ENCODE peak calls at places on chromosomes 1 and 21, in four cellular contexts. One of them, this sample, is unnamed.

GRCh38 chr1:156691665-156692408 is 13.5 kb downstream of the CRABP2 start:
- DNase-seq in CD8-positive, alpha-beta T cell: no peak
- DNase-seq in HT-29: peak
- DNase-seq in activated T-helper 1 cell treated with Interleukin-2 at 50 U/mL for 16 hours: no peak
- DNase-seq in this sample: no peak

GRCh38 chr21:39003982-39004775 is 179.1 kb downstream of the PSMG1 start:
- DNase-seq in HT-29: no peak
- DNase-seq in activated T-helper 1 cell treated with Interleukin-2 at 50 U/mL for 16 hours: no peak
- DNase-seq in CD8-positive, alpha-beta T cell: no peak
- DNase-seq in this sample: no peak

GRCh38 chr1:40847023-40847740 is 15.0 kb downstream of the CITED4 start:
- DNase-seq in HT-29: no peak
- DNase-seq in activated T-helper 1 cell treated with Interleukin-2 at 50 U/mL for 16 hours: no peak
- DNase-seq in CD8-positive, alpha-beta T cell: no peak
- DNase-seq in this sample: no peak

GRCh38 chr1:79353224-79353623 is 346.7 kb upstream of the ADGRL4 start:
- DNase-seq in activated T-helper 1 cell treated with Interleukin-2 at 50 U/mL for 16 hours: no peak
- DNase-seq in CD8-positive, alpha-beta T cell: no peak
- DNase-seq in HT-29: peak
- DNase-seq in this sample: no peak

GRCh38 chr1:3353901-3354300 is 100.6 kb upstream of the ARHGEF16 start:
- DNase-seq in activated T-helper 1 cell treated with Interleukin-2 at 50 U/mL for 16 hours: no peak
- DNase-seq in CD8-positive, alpha-beta T cell: no peak
- DNase-seq in HT-29: no peak
- DNase-seq in this sample: no peak

GRCh38 chr1:160726498-160727391 is 12.3 kb upstream of the SLAMF7 start:
- DNase-seq in HT-29: peak
- DNase-seq in activated T-helper 1 cell treated with Interleukin-2 at 50 U/mL for 16 hours: no peak
- DNase-seq in CD8-positive, alpha-beta T cell: peak
- DNase-seq in this sample: peak

GRCh38 chr1:202234331-202235002 is 40.9 kb downstream of the LGR6 start:
- DNase-seq in HT-29: peak
- DNase-seq in activated T-helper 1 cell treated with Interleukin-2 at 50 U/mL for 16 hours: no peak
- DNase-seq in CD8-positive, alpha-beta T cell: no peak
- DNase-seq in this sample: no peak

GRCh38 chr1:214439352-214440119 is 111.9 kb downstream of the PTPN14 start:
- DNase-seq in CD8-positive, alpha-beta T cell: no peak
- DNase-seq in activated T-helper 1 cell treated with Interleukin-2 at 50 U/mL for 16 hours: no peak
- DNase-seq in HT-29: peak
- DNase-seq in this sample: no peak

GRCh38 chr1:210558302-210558701 is 229.6 kb downstream of the HHAT start:
- DNase-seq in HT-29: no peak
- DNase-seq in activated T-helper 1 cell treated with Interleukin-2 at 50 U/mL for 16 hours: no peak
- DNase-seq in CD8-positive, alpha-beta T cell: no peak
- DNase-seq in this sample: no peak

GRCh38 chr1:164772635-164773034 is 213.7 kb downstream of the PBX1 start:
- DNase-seq in CD8-positive, alpha-beta T cell: no peak
- DNase-seq in activated T-helper 1 cell treated with Interleukin-2 at 50 U/mL for 16 hours: no peak
- DNase-seq in HT-29: peak
- DNase-seq in this sample: no peak

GRCh38 chr21:24895885-24896734 is 711.2 kb downstream of the MRPL39 start:
- DNase-seq in activated T-helper 1 cell treated with Interleukin-2 at 50 U/mL for 16 hours: no peak
- DNase-seq in CD8-positive, alpha-beta T cell: no peak
- DNase-seq in HT-29: peak
- DNase-seq in this sample: no peak

GRCh38 chr1:155250246-155250632 is 5.0 kb downstream of the ENTREP3 start:
- DNase-seq in CD8-positive, alpha-beta T cell: no peak
- DNase-seq in HT-29: no peak
- DNase-seq in activated T-helper 1 cell treated with Interleukin-2 at 50 U/mL for 16 hours: no peak
- DNase-seq in this sample: no peak

GRCh38 chr1:93672477-93673158 is 9.0 kb downstream of the BCAR3 start:
- DNase-seq in HT-29: no peak
- DNase-seq in CD8-positive, alpha-beta T cell: no peak
- DNase-seq in activated T-helper 1 cell treated with Interleukin-2 at 50 U/mL for 16 hours: no peak
- DNase-seq in this sample: no peak

GRCh38 chr1:38029725-38030511 is 16.7 kb downstream of the POU3F1 start:
- DNase-seq in activated T-helper 1 cell treated with Interleukin-2 at 50 U/mL for 16 hours: peak
- DNase-seq in CD8-positive, alpha-beta T cell: peak
- DNase-seq in HT-29: peak
- DNase-seq in this sample: no peak

GRCh38 chr1:172399369-172400072 is 21.0 kb upstream of the C1orf105 start:
- DNase-seq in CD8-positive, alpha-beta T cell: no peak
- DNase-seq in activated T-helper 1 cell treated with Interleukin-2 at 50 U/mL for 16 hours: no peak
- DNase-seq in HT-29: peak
- DNase-seq in this sample: no peak

GRCh38 chr1:240194120-240194519 is 102.4 kb downstream of the FMN2 start:
- DNase-seq in CD8-positive, alpha-beta T cell: no peak
- DNase-seq in HT-29: no peak
- DNase-seq in activated T-helper 1 cell treated with Interleukin-2 at 50 U/mL for 16 hours: no peak
- DNase-seq in this sample: no peak

GRCh38 chr1:46689326-46689725 is 17.7 kb downstream of the TEX38 start:
- DNase-seq in HT-29: no peak
- DNase-seq in activated T-helper 1 cell treated with Interleukin-2 at 50 U/mL for 16 hours: no peak
- DNase-seq in CD8-positive, alpha-beta T cell: no peak
- DNase-seq in this sample: no peak

GRCh38 chr1:41902125-41902524 is 16.6 kb downstream of the HIVEP3 start:
- DNase-seq in CD8-positive, alpha-beta T cell: no peak
- DNase-seq in HT-29: no peak
- DNase-seq in activated T-helper 1 cell treated with Interleukin-2 at 50 U/mL for 16 hours: no peak
- DNase-seq in this sample: no peak

GRCh38 chr1:31848381-31848897 is 32.6 kb upstream of the SPOCD1 start:
- DNase-seq in CD8-positive, alpha-beta T cell: peak
- DNase-seq in activated T-helper 1 cell treated with Interleukin-2 at 50 U/mL for 16 hours: peak
- DNase-seq in HT-29: no peak
- DNase-seq in this sample: no peak

GRCh38 chr1:163822933-163823511 is 501.3 kb downstream of the NUF2 start:
- DNase-seq in activated T-helper 1 cell treated with Interleukin-2 at 50 U/mL for 16 hours: no peak
- DNase-seq in CD8-positive, alpha-beta T cell: no peak
- DNase-seq in HT-29: no peak
- DNase-seq in this sample: no peak

GRCh38 chr1:225651872-225652725 is 824 bp downstream of the ENAH start:
- DNase-seq in activated T-helper 1 cell treated with Interleukin-2 at 50 U/mL for 16 hours: no peak
- DNase-seq in CD8-positive, alpha-beta T cell: no peak
- DNase-seq in HT-29: peak
- DNase-seq in this sample: no peak

GRCh38 chr1:165288301-165289120 is 68.0 kb downstream of the LMX1A start:
- DNase-seq in CD8-positive, alpha-beta T cell: no peak
- DNase-seq in HT-29: no peak
- DNase-seq in activated T-helper 1 cell treated with Interleukin-2 at 50 U/mL for 16 hours: no peak
- DNase-seq in this sample: no peak

GRCh38 chr1:27614625-27615344 is 10.8 kb upstream of the AHDC1 start:
- DNase-seq in HT-29: no peak
- DNase-seq in CD8-positive, alpha-beta T cell: no peak
- DNase-seq in activated T-helper 1 cell treated with Interleukin-2 at 50 U/mL for 16 hours: no peak
- DNase-seq in this sample: no peak

GRCh38 chr1:209805875-209806760 is at the start of gene IRF6:
- DNase-seq in HT-29: peak
- DNase-seq in CD8-positive, alpha-beta T cell: peak
- DNase-seq in activated T-helper 1 cell treated with Interleukin-2 at 50 U/mL for 16 hours: peak
- DNase-seq in this sample: no peak

GRCh38 chr1:94727846-94728715 is 92.1 kb upstream of the SLC44A3 start:
- DNase-seq in CD8-positive, alpha-beta T cell: no peak
- DNase-seq in activated T-helper 1 cell treated with Interleukin-2 at 50 U/mL for 16 hours: no peak
- DNase-seq in HT-29: no peak
- DNase-seq in this sample: no peak

GRCh38 chr1:185853739-185854138 is 119.5 kb downstream of the HMCN1 start:
- DNase-seq in HT-29: no peak
- DNase-seq in activated T-helper 1 cell treated with Interleukin-2 at 50 U/mL for 16 hours: no peak
- DNase-seq in CD8-positive, alpha-beta T cell: no peak
- DNase-seq in this sample: no peak

GRCh38 chr1:53562256-53562982 is 103.2 kb downstream of the DMRTB1 start:
- DNase-seq in CD8-positive, alpha-beta T cell: peak
- DNase-seq in HT-29: no peak
- DNase-seq in activated T-helper 1 cell treated with Interleukin-2 at 50 U/mL for 16 hours: no peak
- DNase-seq in this sample: no peak

GRCh38 chr1:1956101-1956500 is 37.0 kb upstream of the TMEM52 start:
- DNase-seq in HT-29: no peak
- DNase-seq in CD8-positive, alpha-beta T cell: no peak
- DNase-seq in activated T-helper 1 cell treated with Interleukin-2 at 50 U/mL for 16 hours: no peak
- DNase-seq in this sample: no peak

GRCh38 chr1:207971511-207972224 is 60.7 kb upstream of the CD34 start:
- DNase-seq in CD8-positive, alpha-beta T cell: no peak
- DNase-seq in HT-29: no peak
- DNase-seq in activated T-helper 1 cell treated with Interleukin-2 at 50 U/mL for 16 hours: no peak
- DNase-seq in this sample: no peak

GRCh38 chr1:228753933-228754332 is 18.7 kb downstream of the RHOU start:
- DNase-seq in HT-29: no peak
- DNase-seq in activated T-helper 1 cell treated with Interleukin-2 at 50 U/mL for 16 hours: no peak
- DNase-seq in CD8-positive, alpha-beta T cell: no peak
- DNase-seq in this sample: no peak

GRCh38 chr1:212498243-212498642 is 65.5 kb downstream of the NENF start:
- DNase-seq in CD8-positive, alpha-beta T cell: no peak
- DNase-seq in HT-29: no peak
- DNase-seq in activated T-helper 1 cell treated with Interleukin-2 at 50 U/mL for 16 hours: no peak
- DNase-seq in this sample: no peak

This sample was measured in KG1.